ENCODE peak calls at places on chromosome X, in four cellular contexts. V is right cardiac atrium; M is cardiac fibroblast; P is effector memory CD4-positive, alpha-beta T cell. Y is an unnamed sample.

GRCh38 chrX:123743312-123743711 is 10.5 kb upstream of the THOC2 start:
- DNase-seq in V (no peak), P (no peak), M (no peak), Y (no peak)

GRCh38 chrX:150361070-150361776 is 1.9 kb upstream of the MAMLD1 start:
- DNase-seq in V (no peak), P (no peak), M (no peak), Y (no peak)

GRCh38 chrX:17104433-17104832 is 158.0 kb downstream of the REPS2 start:
- DNase-seq in M (no peak), V (no peak), P (no peak), Y (no peak)

GRCh38 chrX:14529288-14529989 is at the start of gene GLRA2:
- DNase-seq in M (peak; percentile 1), V (no peak), P (no peak), Y (no peak)

GRCh38 chrX:3094261-3094660 is 53.0 kb downstream of the ARSF start:
- DNase-seq in M (peak; percentile 7), P (no peak), V (no peak), Y (no peak)

GRCh38 chrX:12137982-12138365 is 299 bp upstream of the FRMPD4 start:
- DNase-seq in V (no peak), M (no peak), P (no peak), Y (no peak)

GRCh38 chrX:30521440-30522182 is 56.0 kb downstream of the TASL start:
- DNase-seq in M (peak; percentile 58), P (no peak), V (no peak), Y (no peak)

GRCh38 chrX:129531132-129531531 is 7.8 kb upstream of the SMARCA1 start:
- DNase-seq in P (no peak), V (no peak), M (no peak), Y (no peak)

GRCh38 chrX:109629310-109629709 is 4.3 kb upstream of the KCNE5 start:
- DNase-seq in P (no peak), V (no peak), M (peak; percentile 49), Y (no peak)

GRCh38 chrX:103774070-103774642 is 2.5 kb upstream of the PLP1 start:
- DNase-seq in M (peak; percentile 80), P (no peak), V (no peak), Y (no peak)

GRCh38 chrX:97050413-97050812 is 166.7 kb downstream of the RPA4 start:
- DNase-seq in M (peak; percentile 27), V (no peak), P (no peak), Y (no peak)

GRCh38 chrX:132393992-132394391 is 94.8 kb downstream of the MBNL3 start:
- DNase-seq in P (no peak), V (no peak), M (peak; percentile 12), Y (no peak)

GRCh38 chrX:16067886-16068515 is 55.4 kb upstream of the GRPR start:
- DNase-seq in P (no peak), M (no peak), V (no peak), Y (no peak)

GRCh38 chrX:105126201-105126600 is 94.3 kb downstream of the TEX13A start:
- DNase-seq in V (no peak), P (no peak), M (no peak), Y (no peak)

GRCh38 chrX:46805270-46805669 is 31.6 kb upstream of the RP2 start:
- DNase-seq in V (no peak), P (no peak), M (no peak), Y (no peak)

GRCh38 chrX:599837-600715 is 30.5 kb upstream of the SHOX start:
- DNase-seq in P (no peak), M (no peak), V (no peak), Y (no peak)

GRCh38 chrX:118823263-118824172 is at the start of gene ZCCHC12:
- DNase-seq in P (peak; percentile 8), M (peak; percentile 45), V (peak; percentile 58), Y (peak; percentile 52)

GRCh38 chrX:28888421-28888820 is 301.2 kb downstream of the IL1RAPL1 start:
- DNase-seq in M (peak; percentile 34), P (no peak), V (no peak), Y (no peak)

GRCh38 chrX:151789179-151789800 is 54.7 kb downstream of the CNGA2 start:
- DNase-seq in V (peak; percentile 63), M (peak; percentile 78), P (no peak), Y (no peak)

GRCh38 chrX:17032351-17032750 is 85.9 kb downstream of the REPS2 start:
- DNase-seq in V (no peak), M (peak; percentile 88), P (no peak), Y (no peak)

GRCh38 chrX:18672008-18672407 is at the start of gene RS1:
- DNase-seq in M (no peak), V (no peak), P (no peak), Y (no peak)

GRCh38 chrX:110381216-110381615 is 22.6 kb downstream of the RTL9 start:
- DNase-seq in P (no peak), V (no peak), M (peak; percentile 18), Y (no peak)

GRCh38 chrX:136920001-136920400 is 39.5 kb upstream of the RBMX start:
- DNase-seq in P (no peak), V (no peak), M (peak; percentile 35), Y (no peak)

GRCh38 chrX:2451456-2452316 is 49.1 kb downstream of the DHRSX start:
- DNase-seq in M (peak; percentile 61), P (no peak), V (no peak), Y (no peak)

GRCh38 chrX:41457618-41458192 is 10.6 kb downstream of the NYX start:
- DNase-seq in M (peak; percentile 34), V (no peak), P (no peak), Y (no peak)

GRCh38 chrX:49209434-49210251 is 9.7 kb upstream of the SYP start:
- DNase-seq in V (no peak), P (no peak), M (no peak), Y (no peak)
- H3K4me3 ChIP-seq in V (no peak overlapping the region), P (no peak overlapping the region), M (no peak overlapping the region), Y (no peak overlapping the region)

DNA sequence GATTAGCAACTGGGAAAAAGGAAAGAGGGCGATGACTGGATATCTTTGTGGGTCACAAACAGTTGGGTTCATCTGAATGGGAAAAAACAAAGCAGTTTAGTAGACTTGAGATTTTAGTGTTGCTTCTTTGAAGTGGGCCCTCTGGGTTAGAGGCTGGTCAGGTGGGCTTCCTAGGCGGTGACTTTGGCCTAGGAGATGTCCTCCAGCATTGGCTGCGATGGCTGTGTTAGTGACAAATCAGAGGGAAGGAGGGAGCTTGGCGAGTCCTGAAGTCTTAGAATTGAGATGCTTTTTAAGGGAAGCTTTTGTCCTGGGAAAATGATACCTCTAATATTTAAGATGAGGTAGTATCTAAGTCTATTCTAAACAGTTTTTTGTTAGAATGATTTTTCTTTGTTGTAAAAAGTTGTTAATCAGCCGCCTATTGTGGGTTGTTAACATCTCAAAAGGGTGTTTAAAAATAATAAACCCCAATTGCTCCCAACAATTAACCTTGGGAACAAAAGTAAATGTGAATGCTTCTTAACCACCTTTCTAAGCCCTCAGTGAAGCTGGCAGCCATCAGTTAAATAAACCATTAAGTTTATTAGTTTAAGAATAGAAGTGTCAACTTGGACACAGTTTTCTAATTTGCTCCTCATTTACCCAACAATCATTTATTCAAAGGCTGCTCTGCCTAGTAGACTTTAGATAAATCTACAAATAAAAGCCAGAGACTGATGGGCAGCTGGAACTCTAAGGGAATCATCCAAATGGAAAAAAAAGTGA is 31.7 kb downstream of the DLG3 start:
- DNase-seq in M (no peak), V (no peak), P (no peak), Y (no peak)
- H3K4me3 ChIP-seq in M (no peak overlapping the region), V (no peak overlapping the region), P (no peak overlapping the region), Y (no peak overlapping the region)

DNA sequence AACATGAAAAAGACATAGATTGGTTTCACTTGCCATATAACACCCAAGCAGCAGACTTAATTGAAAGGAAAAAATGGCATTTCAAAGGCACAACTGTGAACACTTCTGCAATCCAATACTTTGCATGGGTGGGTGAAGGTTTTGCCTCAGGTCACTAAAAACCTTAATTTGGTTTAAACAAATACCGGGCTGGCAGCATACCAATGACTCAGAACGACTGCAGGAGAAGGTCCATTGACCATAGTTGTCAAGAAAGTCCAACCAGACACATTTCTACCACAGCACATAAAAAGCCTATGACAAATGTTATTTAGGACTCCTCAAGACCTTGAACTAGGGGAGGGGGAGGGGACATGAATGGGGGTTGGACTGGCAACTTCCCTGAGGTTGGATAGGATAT is 183.6 kb upstream of the TRPC5 start:
- DNase-seq in P (no peak), V (no peak), M (no peak), Y (no peak)
- H3K4me3 ChIP-seq in P (no peak overlapping the region), V (no peak overlapping the region), M (no peak overlapping the region), Y (no peak overlapping the region)

DNA sequence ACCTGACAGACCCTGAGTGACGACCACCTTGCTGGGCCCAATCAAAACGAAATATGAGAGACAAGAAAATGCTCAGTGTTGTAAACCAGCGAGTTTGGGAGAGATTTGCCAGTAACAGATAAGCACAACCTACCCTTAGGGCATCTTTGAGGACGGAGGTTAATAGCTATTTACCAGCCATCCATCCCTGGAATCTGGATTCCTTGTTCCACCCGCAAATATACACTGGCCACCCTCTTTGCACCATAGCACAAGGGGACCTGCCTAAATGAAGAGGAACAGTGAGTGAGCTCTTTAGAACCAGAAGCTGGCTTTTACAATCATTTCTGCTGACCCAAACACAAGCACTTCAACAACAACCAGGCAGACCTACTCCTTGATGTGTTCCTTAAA is 725 bp downstream of the MPP1 start:
- DNase-seq in M (no peak), P (no peak), V (no peak), Y (no peak)
- H3K4me3 ChIP-seq in M (peak overlapping the region; percentile 69), P (peak overlapping the region; percentile 67), V (peak overlapping the region; percentile 64), Y (peak overlapping the region; percentile 55)

GRCh38 chrX:107677501-107677901 is 49.2 kb downstream of the PRPS1 start:
- DNase-seq in P (no peak), V (no peak), M (peak; percentile 39), Y (no peak)
- H3K4me3 ChIP-seq in P (peak overlapping the region; percentile 44), V (no peak overlapping the region), M (peak overlapping the region; percentile 1), Y (peak overlapping the region; percentile 78)

GRCh38 chrX:91434351-91435168 is at the start of gene PABPC5:
- DNase-seq in M (peak; percentile 89), P (no peak), V (peak; percentile 88), Y (no peak)
- H3K4me3 ChIP-seq in M (peak within 1 kb of the TSS; percentile 54), P (no peak within 1 kb of the TSS), V (peak within 1 kb of the TSS; percentile 75), Y (no peak within 1 kb of the TSS)

DNA sequence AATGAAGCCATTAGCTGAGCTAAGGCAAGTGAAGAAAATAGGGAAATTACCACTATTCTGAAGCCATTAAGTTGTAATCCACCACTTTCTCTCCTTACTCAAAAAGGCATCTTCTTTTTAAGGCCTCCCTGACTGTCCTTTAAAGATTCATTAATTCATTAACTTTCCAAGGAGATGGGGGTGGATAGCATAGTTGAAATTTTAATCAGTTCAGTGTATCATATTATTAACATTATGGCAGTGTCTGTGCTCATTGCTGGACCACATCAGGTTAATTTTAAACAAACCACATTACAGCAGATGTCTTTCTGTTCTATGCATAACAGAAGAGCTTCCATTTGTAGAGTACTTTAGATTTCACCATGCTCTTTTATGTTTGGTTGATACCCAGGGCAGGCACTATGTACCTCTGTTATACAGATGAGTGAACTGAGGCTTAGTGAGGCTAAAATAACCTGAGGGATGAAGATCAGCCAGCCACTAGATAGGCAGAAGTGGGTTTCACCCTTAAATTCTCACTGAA is 41.1 kb downstream of the AFF2 start:
- DNase-seq in M (no peak), P (no peak), V (no peak), Y (no peak)
- H3K4me3 ChIP-seq in M (no peak overlapping the region), P (no peak overlapping the region), V (no peak overlapping the region), Y (no peak overlapping the region)